ENCODE peak calls at places on chromosome 16, in seven cellular contexts. H is activated CD8-positive, alpha-beta T cell treated with anti-CD3 and anti-CD28 coated beads for 36 hours; G is OCI-LY7; D is AG04449; S is H1; K is tibial nerve; O is fibroblast of the aortic adventitia. N is an unnamed sample.

GRCh38 chr16:18979936-18980335 is 3.8 kb upstream of the TMC7 start:
- DNase-seq in H (no peak), G (no peak), D (no peak), S (no peak), K (no peak), O (no peak), N (no peak)

GRCh38 chr16:10466861-10467260 is 81.0 kb downstream of the ATF7IP2 start:
- DNase-seq in H (no peak), G (no peak), D (no peak), S (no peak), K (no peak), O (no peak), N (no peak)

GRCh38 chr16:66275795-66276428 is 90.6 kb upstream of the CDH5 start:
- DNase-seq in H (peak; percentile 33), G (peak; percentile 23), D (no peak), S (peak; percentile 50), K (peak; percentile 33), O (peak; percentile 83), N (peak; percentile 32)

GRCh38 chr16:17591655-17592405 is 121.1 kb upstream of the XYLT1 start:
- DNase-seq in H (peak; percentile 25), G (no peak), D (no peak), S (no peak), K (no peak), O (no peak), N (no peak)

GRCh38 chr16:61818850-61819249 is 217.4 kb downstream of the CDH8 start:
- DNase-seq in H (no peak), G (no peak), D (no peak), S (no peak), K (no peak), O (no peak), N (no peak)

GRCh38 chr16:12468552-12468951 is 335.1 kb downstream of the CPPED1 start:
- DNase-seq in H (no peak), G (peak; percentile 10), D (no peak), S (no peak), K (no peak), O (no peak), N (no peak)

GRCh38 chr16:27495191-27495590 is 54.5 kb downstream of the GTF3C1 start:
- DNase-seq in H (no peak), G (no peak), D (peak; percentile 42), S (no peak), K (peak; percentile 71), O (peak; percentile 95), N (no peak)

GRCh38 chr16:30376508-30376907 is 1.9 kb downstream of the MYL11 start:
- DNase-seq in H (no peak), G (no peak), D (no peak), S (no peak), K (no peak), O (no peak), N (no peak)

GRCh38 chr16:50011707-50012106 is 13.3 kb upstream of the CNEP1R1 start:
- DNase-seq in H (no peak), G (no peak), D (no peak), S (no peak), K (no peak), O (no peak), N (no peak)

GRCh38 chr16:47278571-47278970 is 134.8 kb upstream of the NETO2 start:
- DNase-seq in H (no peak), G (no peak), D (no peak), S (no peak), K (no peak), O (peak; percentile 20), N (no peak)

GRCh38 chr16:2034695-2035430 is 8.2 kb downstream of the NHERF2 start:
- DNase-seq in H (no peak), G (no peak), D (no peak), S (no peak), K (no peak), O (no peak), N (no peak)

GRCh38 chr16:50505714-50506542 is 42.3 kb upstream of the NKD1 start:
- DNase-seq in H (no peak), G (no peak), D (no peak), S (no peak), K (no peak), O (no peak), N (no peak)

GRCh38 chr16:3131755-3132377 is 3.0 kb upstream of the ZNF213 start:
- DNase-seq in H (peak; percentile 73), G (peak; percentile 57), D (no peak), S (no peak), K (no peak), O (peak; percentile 55), N (no peak)

GRCh38 chr16:2795714-2796143 is 2.5 kb upstream of the PRSS41 start:
- DNase-seq in H (no peak), G (no peak), D (no peak), S (no peak), K (no peak), O (peak; percentile 37), N (no peak)

GRCh38 chr16:268141-269053 is 7.3 kb downstream of the RGS11 start:
- DNase-seq in H (no peak), G (no peak), D (no peak), S (no peak), K (no peak), O (no peak), N (no peak)

GRCh38 chr16:47136101-47136820 is 7.5 kb downstream of the NETO2 start:
- DNase-seq in H (peak; percentile 41), G (no peak), D (no peak), S (no peak), K (no peak), O (peak; percentile 60), N (peak; percentile 27)

GRCh38 chr16:80407265-80407987 is 133.4 kb upstream of the DYNLRB2 start:
- DNase-seq in H (no peak), G (no peak), D (no peak), S (no peak), K (no peak), O (no peak), N (no peak)

GRCh38 chr16:63720848-63721247 is 1401.0 kb downstream of the CDH11 start:
- DNase-seq in H (no peak), G (peak; percentile 1), D (no peak), S (no peak), K (no peak), O (no peak), N (no peak)

GRCh38 chr16:9090101-9090959 is 1.1 kb upstream of the HAPSTR1 start:
- DNase-seq in H (peak; percentile 64), G (peak; percentile 45), D (no peak), S (no peak), K (peak; percentile 18), O (no peak), N (peak; percentile 39)

DNA sequence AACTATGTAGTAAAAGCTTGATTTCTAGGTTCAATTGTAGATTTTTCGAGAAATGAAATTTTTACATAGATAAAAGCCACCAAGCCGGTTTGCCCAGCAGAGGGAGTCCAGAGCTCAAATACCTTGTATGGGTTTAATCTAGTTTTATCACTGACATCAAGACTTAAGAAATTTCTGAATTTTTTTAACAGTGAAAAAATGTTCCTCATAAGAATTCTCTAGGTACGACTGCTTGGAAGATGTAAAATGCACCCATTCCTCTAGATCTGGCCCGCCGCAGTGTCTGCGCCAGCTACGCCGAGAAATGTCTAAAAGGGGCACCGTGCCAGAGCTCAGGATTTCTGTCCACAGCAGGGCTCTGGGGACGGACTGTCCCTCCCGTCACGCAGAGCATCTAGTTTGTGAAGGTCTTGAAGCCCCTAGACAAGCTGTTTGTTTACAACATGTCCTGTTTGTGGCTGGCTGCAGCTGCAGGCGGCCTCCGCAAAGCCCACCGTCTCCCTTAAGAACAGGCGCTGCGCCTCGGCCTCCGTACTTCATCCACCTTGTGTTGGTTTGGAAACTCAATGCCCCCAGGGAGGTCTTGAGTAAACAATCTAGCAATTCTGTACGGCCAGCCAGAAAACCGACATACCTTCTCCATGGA is 24.8 kb downstream of the MAP1LC3B start:
- DNase-seq in H (peak; percentile 71), G (peak; percentile 36), D (no peak), S (no peak), K (peak; percentile 75), O (peak; percentile 81), N (no peak)
- TF ChIP-seq CTCF in H (peak; percentile 76), G (peak; percentile 79), D (peak; percentile 46), S (no peak), K (peak; percentile 77), O (peak; percentile 76), N (peak; percentile 53)

GRCh38 chr16:88385112-88385594 is 2.4 kb downstream of the ZNF469 start:
- DNase-seq in H (no peak), G (no peak), D (no peak), S (no peak), K (no peak), O (no peak), N (no peak)

GRCh38 chr16:88384222-88385111 is 1.7 kb downstream of the ZNF469 start:
- DNase-seq in H (no peak), G (no peak), D (no peak), S (no peak), K (no peak), O (no peak), N (no peak)

GRCh38 chr16:88382491-88383400 is at the start of gene ZNF469:
- DNase-seq in H (no peak), G (no peak), D (no peak), S (no peak), K (no peak), O (peak; percentile 40), N (no peak)

GRCh38 chr16:88381820-88382451 is 823 bp upstream of the ZNF469 start:
- DNase-seq in H (no peak), G (no peak), D (no peak), S (peak; percentile 33), K (no peak), O (no peak), N (no peak)

GRCh38 chr16:88383401-88384221 is 852 bp downstream of the ZNF469 start:
- DNase-seq in H (no peak), G (no peak), D (no peak), S (no peak), K (no peak), O (peak; percentile 59), N (no peak)
- TF ChIP-seq CTCF in H (peak; percentile 27), G (no peak), D (peak; percentile 89), S (no peak), K (peak; percentile 52), O (peak; percentile 74), N (peak; percentile 17)

GRCh38 chr16:85245307-85246172 is 133.3 kb upstream of the CIBAR2 start:
- DNase-seq in H (peak; percentile 67), G (peak; percentile 78), D (no peak), S (no peak), K (peak; percentile 59), O (peak; percentile 82), N (peak; percentile 78)
- TF ChIP-seq CTCF in H (peak; percentile 72), G (peak; percentile 98), D (peak; percentile 89), S (peak; percentile 80), K (peak; percentile 87), O (peak; percentile 97), N (peak; percentile 67)

GRCh38 chr16:83402160-83402794 is 405.5 kb upstream of the HSBP1 start:
- DNase-seq in H (peak; percentile 3), G (no peak), D (no peak), S (no peak), K (no peak), O (peak; percentile 9), N (no peak)
- TF ChIP-seq CTCF in H (no peak), G (peak; percentile 52), D (peak; percentile 1), S (peak; percentile 44), K (no peak), O (no peak), N (no peak)

N was measured in GM10248.